ENCODE peak calls at places on chromosomes 3 and 15, in seven cellular contexts. T, D, E, Q, B, S and C are unnamed samples.

GRCh38 chr15:25810631-25811077 is 52.5 kb downstream of the ATP10A start:
- DNase-seq in T (no peak), D (no peak), E (no peak), Q (no peak), B (no peak), S (no peak), C (no peak)

GRCh38 chr15:80878242-80878866 is 99.2 kb downstream of the CEMIP start:
- DNase-seq in T (no peak), D (no peak), E (no peak), Q (peak), B (no peak), S (no peak), C (no peak)

GRCh38 chr3:62007036-62007435 is 366.3 kb downstream of the FEZF2 start:
- DNase-seq in T (no peak), D (no peak), E (no peak), Q (no peak), B (no peak), S (no peak), C (no peak)

GRCh38 chr3:114569186-114569585 is 275.4 kb downstream of the TIGIT start:
- DNase-seq in T (no peak), D (peak), E (no peak), Q (no peak), B (no peak), S (no peak), C (no peak)

GRCh38 chr3:171815977-171816595 is 5.8 kb upstream of the PLD1 start:
- DNase-seq in T (no peak), D (no peak), E (no peak), Q (peak), B (no peak), S (no peak), C (no peak)

GRCh38 chr15:25087137-25087536 is 132.3 kb downstream of the SNRPN start:
- DNase-seq in T (peak), D (no peak), E (no peak), Q (no peak), B (no peak), S (no peak), C (no peak)

GRCh38 chr15:65862682-65863081 is 6.6 kb upstream of the RAB11A start:
- DNase-seq in T (no peak), D (peak), E (peak), Q (peak), B (peak), S (no peak), C (peak)

GRCh38 chr15:92012368-92012629 is 158.8 kb downstream of the SLCO3A1 start:
- DNase-seq in T (no peak), D (peak), E (no peak), Q (peak), B (no peak), S (no peak), C (no peak)

DNA sequence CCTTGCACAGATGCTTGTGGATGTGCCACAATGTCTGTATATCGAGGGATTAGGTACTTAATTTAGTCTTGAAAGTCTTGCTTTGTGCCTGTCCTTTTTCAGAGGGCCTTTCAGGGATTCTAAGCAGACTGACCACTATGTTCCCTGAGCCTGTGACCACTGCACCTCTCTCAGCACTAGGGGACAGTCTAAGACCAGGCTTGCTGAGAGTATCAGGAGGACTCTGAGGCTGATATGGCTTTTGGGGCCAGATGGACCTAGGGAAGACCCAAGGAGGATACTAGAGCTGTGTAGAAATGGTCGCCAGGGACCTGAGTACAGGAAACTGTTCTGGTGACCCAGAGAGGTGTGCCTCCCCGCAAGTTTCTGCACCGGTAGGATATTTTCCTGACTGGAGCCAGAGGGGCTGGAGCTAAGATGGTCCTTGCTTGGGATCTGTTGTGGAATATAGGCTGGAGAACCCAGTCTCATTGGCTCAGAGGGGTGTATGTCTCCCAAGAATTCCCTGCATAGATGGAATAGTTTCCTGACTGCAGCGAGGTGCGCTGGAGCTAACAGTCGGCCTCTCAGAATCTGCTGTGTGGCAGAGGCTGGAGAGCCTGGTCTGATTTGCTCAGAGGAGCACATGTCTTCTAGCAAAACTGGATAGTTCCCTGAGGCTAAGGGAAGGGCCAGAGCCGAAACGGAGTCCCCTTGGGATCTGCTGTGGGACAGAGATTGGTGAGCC is 213.2 kb upstream of the DCBLD2 start:
- DNase-seq in T (no peak), D (peak), E (peak), Q (peak), B (peak), S (no peak), C (no peak)
- TF ChIP-seq CTCF in T (no peak), D (peak), E (peak), Q (peak), B (peak), S (no peak), C (peak)

DNA sequence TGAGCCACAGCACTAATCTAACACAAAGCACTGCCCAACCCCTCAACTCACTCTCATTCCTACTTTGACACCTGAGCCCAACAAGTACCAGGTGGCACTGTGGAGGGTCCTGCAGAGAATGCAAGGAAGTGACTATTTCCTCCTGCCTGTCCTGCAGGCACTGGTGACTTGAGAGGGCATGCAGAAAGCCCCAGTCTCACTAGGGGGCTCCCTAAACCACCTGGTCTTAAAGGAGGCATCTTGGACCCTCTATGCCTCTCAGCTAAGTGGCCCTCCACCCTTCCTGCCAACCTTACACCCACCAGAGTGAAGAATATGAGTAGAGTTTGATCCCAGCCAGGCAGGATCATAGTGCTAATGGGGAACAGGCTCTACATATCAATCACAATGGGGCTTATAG is 15.2 kb downstream of the TRAIP start:
- DNase-seq in T (no peak), D (no peak), E (peak), Q (peak), B (peak), S (no peak), C (no peak)
- TF ChIP-seq CTCF in T (no peak), D (peak), E (no peak), Q (peak), B (no peak), S (no peak), C (peak)

DNA sequence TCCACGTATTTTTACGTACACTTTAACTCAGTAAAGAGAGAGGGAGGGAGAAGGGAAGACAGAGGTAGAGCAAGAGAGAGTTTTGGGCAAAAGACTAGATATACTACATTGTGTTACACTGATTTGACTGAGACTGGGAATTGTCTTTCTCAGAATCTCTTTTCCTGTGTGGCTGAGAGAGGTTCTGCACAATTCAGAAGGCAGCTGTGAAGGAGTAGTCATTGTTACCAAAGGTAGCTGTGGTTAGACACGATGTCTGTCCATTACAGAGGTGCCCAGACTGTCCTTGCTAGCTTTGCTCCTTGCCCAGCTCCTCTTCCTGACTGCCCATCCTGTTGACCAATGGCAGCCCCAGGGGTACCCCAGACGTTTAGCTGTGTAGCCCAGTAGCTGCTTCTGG is 577.5 kb upstream of the CBLB start:
- DNase-seq in T (no peak), D (no peak), E (no peak), Q (no peak), B (no peak), S (no peak), C (no peak)
- TF ChIP-seq CTCF in T (no peak), D (no peak), E (no peak), Q (no peak), B (no peak), S (no peak), C (no peak)

GRCh38 chr3:169058681-169059080 is 604.8 kb downstream of the MECOM start:
- DNase-seq in T (no peak), D (peak), E (peak), Q (no peak), B (no peak), S (no peak), C (no peak)

DNA sequence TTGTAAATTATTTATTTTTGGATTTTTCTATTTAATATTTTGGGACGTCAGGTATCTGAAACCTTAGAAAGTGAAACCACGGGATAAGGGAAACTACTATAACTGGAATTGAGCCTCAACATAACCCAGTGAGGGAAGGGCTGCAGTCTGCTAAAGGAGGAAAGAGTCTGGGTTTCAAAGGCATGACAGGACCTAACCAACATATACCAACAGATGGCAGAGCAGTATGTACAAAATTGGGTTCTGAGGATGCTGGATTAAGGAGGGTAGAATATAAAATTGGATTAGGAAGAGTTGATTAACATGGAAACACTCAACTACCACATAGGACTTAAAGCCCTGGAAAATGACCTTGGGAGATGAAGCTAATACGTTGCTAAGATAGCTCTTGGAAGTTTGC is 603.5 kb downstream of the MECOM start:
- DNase-seq in T (no peak), D (no peak), E (peak), Q (no peak), B (no peak), S (no peak), C (no peak)
- TF ChIP-seq CTCF in T (no peak), D (peak), E (peak), Q (peak), B (no peak), S (no peak), C (no peak)

DNA sequence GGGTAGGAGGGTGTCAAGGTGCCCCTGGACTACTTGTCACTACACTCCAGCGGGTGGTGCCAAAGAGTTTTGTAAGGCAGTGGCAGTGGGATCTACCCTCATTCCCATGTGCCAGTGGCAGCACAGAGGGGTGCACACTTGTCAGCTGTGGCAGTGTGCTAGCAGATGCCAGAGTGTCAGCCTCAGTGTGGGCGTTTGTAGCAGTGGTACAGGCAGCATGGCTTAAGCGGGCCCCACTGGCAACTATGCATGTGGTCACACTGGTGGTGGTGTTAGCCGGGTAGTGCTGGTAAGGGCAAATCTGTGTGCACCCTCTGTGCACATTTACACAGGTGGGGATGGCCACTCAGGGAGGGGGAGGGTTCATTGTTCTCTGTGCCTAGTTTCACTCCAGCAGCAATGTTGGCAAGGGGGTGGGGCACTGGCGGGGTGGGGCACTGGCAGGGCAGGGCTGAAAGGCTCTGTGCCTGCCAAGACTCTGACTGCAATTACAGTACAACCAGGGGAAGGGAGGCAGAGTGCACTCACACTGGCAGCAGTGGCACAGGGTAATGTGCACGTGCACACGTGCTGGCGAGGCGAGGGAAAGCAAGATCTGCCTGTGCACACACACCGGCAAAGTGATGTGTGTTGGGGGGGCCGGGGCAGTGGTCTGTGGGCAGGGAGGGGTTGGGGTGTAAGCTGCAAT is 31.8 kb downstream of the MYO9A start:
- DNase-seq in T (no peak), D (no peak), E (peak), Q (no peak), B (no peak), S (no peak), C (no peak)
- TF ChIP-seq CTCF in T (no peak), D (no peak), E (no peak), Q (no peak), B (no peak), S (no peak), C (no peak)

DNA sequence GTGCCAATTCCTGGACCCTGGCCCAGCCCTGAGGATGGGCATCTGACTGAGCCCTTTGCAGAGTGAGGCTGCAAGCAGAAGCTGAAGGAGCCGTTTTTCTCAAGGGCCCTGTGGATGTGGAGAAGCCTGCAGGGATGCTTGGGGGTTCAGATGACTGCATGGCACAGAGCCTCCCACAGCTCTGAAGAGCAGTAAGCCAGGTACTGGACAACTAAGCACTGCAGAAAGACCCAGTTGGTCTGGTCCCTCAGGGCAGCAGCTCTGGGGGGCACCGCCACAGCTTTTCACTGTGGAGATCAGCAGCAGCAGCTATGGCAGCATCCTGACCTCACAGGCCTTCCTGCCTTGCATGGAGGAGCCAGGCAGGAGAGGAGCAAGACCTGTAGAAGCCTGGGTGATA is 67.6 kb downstream of the CRYGS start:
- DNase-seq in T (no peak), D (no peak), E (no peak), Q (no peak), B (no peak), S (no peak), C (no peak)
- TF ChIP-seq CTCF in T (no peak), D (no peak), E (no peak), Q (no peak), B (no peak), S (no peak), C (no peak)